ENCODE peak calls at places on chromosomes 13 and 19, in ten cellular contexts. One of them, this sample, is unnamed.

GRCh38 chr13:46171739-46172138 is 10.2 kb downstream of the LCP1 start:
- DNase-seq in neural progenitor cell: no peak
- DNase-seq in GM20000: no peak
- DNase-seq in tibial nerve: no peak
- DNase-seq in AG09309: no peak
- DNase-seq in astrocyte of the spinal cord: no peak
- DNase-seq in right atrium auricular region: no peak
- DNase-seq in uterus: no peak
- DNase-seq in BJ: no peak
- DNase-seq in AG09319: no peak
- DNase-seq in this sample: no peak

GRCh38 chr19:34218818-34219164 is 35.6 kb upstream of the GARRE1 start:
- DNase-seq in neural progenitor cell: no peak
- DNase-seq in BJ: no peak
- DNase-seq in astrocyte of the spinal cord: no peak
- DNase-seq in right atrium auricular region: no peak
- DNase-seq in AG09309: no peak
- DNase-seq in uterus: no peak
- DNase-seq in tibial nerve: no peak
- DNase-seq in GM20000: no peak
- DNase-seq in AG09319: no peak
- DNase-seq in this sample: no peak

GRCh38 chr19:31554360-31554759 is 205.1 kb upstream of the TSHZ3 start:
- DNase-seq in AG09319: no peak
- DNase-seq in GM20000: no peak
- DNase-seq in astrocyte of the spinal cord: no peak
- DNase-seq in BJ: no peak
- DNase-seq in tibial nerve: peak
- DNase-seq in AG09309: no peak
- DNase-seq in right atrium auricular region: no peak
- DNase-seq in neural progenitor cell: no peak
- DNase-seq in uterus: no peak
- DNase-seq in this sample: no peak

GRCh38 chr13:46295531-46296464 is 84.1 kb downstream of the LRRC63 start:
- DNase-seq in right atrium auricular region: peak
- DNase-seq in AG09319: peak
- DNase-seq in AG09309: peak
- DNase-seq in BJ: peak
- DNase-seq in tibial nerve: peak
- DNase-seq in neural progenitor cell: no peak
- DNase-seq in uterus: no peak
- DNase-seq in GM20000: peak
- DNase-seq in astrocyte of the spinal cord: peak
- DNase-seq in this sample: peak

GRCh38 chr13:87884874-87885273 is 213.7 kb downstream of the SLITRK5 start:
- DNase-seq in neural progenitor cell: peak
- DNase-seq in tibial nerve: no peak
- DNase-seq in GM20000: no peak
- DNase-seq in right atrium auricular region: no peak
- DNase-seq in uterus: no peak
- DNase-seq in BJ: no peak
- DNase-seq in astrocyte of the spinal cord: peak
- DNase-seq in AG09309: no peak
- DNase-seq in AG09319: no peak
- DNase-seq in this sample: no peak

GRCh38 chr19:12872941-12873890 is 8.0 kb downstream of the DNASE2 start:
- DNase-seq in AG09319: no peak
- DNase-seq in right atrium auricular region: no peak
- DNase-seq in GM20000: peak
- DNase-seq in tibial nerve: no peak
- DNase-seq in uterus: no peak
- DNase-seq in AG09309: no peak
- DNase-seq in neural progenitor cell: peak
- DNase-seq in astrocyte of the spinal cord: peak
- DNase-seq in BJ: peak
- DNase-seq in this sample: peak

GRCh38 chr13:94701313-94702180 is 10.8 kb downstream of the SOX21 start:
- DNase-seq in AG09309: no peak
- DNase-seq in BJ: no peak
- DNase-seq in GM20000: no peak
- DNase-seq in uterus: no peak
- DNase-seq in AG09319: no peak
- DNase-seq in tibial nerve: no peak
- DNase-seq in right atrium auricular region: no peak
- DNase-seq in astrocyte of the spinal cord: no peak
- DNase-seq in neural progenitor cell: no peak
- DNase-seq in this sample: peak

GRCh38 chr19:19619849-19620210 is 1.3 kb upstream of the PBX4 start:
- DNase-seq in AG09309: no peak
- DNase-seq in neural progenitor cell: no peak
- DNase-seq in right atrium auricular region: no peak
- DNase-seq in astrocyte of the spinal cord: no peak
- DNase-seq in AG09319: no peak
- DNase-seq in tibial nerve: no peak
- DNase-seq in BJ: no peak
- DNase-seq in uterus: no peak
- DNase-seq in GM20000: no peak
- DNase-seq in this sample: no peak

GRCh38 chr13:25232937-25233515 is 54.3 kb downstream of the MTMR6 start:
- DNase-seq in tibial nerve: no peak
- DNase-seq in BJ: no peak
- DNase-seq in astrocyte of the spinal cord: peak
- DNase-seq in AG09309: peak
- DNase-seq in AG09319: no peak
- DNase-seq in neural progenitor cell: peak
- DNase-seq in right atrium auricular region: no peak
- DNase-seq in uterus: no peak
- DNase-seq in GM20000: peak
- DNase-seq in this sample: peak
- TF ChIP-seq CTCF in tibial nerve: peak
- TF ChIP-seq CTCF in BJ: peak
- TF ChIP-seq CTCF in astrocyte of the spinal cord: peak
- TF ChIP-seq CTCF in AG09309: peak
- TF ChIP-seq CTCF in AG09319: peak
- TF ChIP-seq CTCF in neural progenitor cell: peak
- TF ChIP-seq CTCF in right atrium auricular region: peak
- TF ChIP-seq CTCF in uterus: no peak
- TF ChIP-seq CTCF in GM20000: peak
- TF ChIP-seq CTCF in this sample: peak

DNA sequence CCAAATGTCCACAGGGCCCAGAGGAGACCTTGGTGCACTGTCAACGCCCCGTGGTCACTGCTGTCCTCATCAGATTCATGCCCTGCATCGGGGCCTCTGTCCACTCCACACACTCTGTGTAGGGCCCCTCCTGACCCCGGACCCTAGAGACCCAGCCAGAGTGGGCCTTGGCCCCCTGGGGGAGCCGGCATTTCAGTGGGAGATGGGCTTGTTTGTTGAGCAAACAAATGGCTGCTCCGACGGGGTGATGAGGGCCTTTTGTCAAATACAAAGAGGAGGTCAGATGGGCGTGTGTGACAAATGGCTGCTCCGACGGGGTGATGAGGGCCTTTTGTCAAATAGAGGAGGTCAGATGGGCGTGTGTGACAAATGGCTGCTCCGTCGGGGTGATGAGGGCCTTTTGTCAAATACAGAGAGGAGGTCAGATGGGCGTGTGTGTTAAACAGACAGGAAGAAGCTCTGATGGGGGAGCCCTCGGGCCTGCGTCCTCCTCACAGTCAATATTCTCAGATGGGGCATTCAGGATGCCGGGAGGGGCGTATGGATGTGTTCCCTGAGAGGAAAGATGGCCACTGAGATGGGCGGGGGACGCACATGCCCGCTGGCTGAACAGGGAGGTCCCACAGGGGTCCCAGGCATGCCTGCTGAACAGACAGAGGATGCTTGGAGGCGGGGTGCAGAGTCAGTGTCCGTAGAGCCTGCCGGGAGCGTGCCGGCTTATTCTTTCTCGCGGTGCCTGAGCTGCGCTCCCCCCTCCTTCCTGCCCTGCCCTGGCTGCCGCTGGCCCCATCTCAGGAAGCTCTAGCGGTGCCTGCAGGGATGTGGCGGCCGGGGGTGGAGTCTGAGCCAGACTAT is 36.3 kb downstream of the SMIM24 start:
- DNase-seq in AG09309: no peak
- DNase-seq in astrocyte of the spinal cord: peak
- DNase-seq in AG09319: no peak
- DNase-seq in neural progenitor cell: peak
- DNase-seq in right atrium auricular region: no peak
- DNase-seq in GM20000: no peak
- DNase-seq in BJ: no peak
- DNase-seq in uterus: peak
- DNase-seq in tibial nerve: no peak
- DNase-seq in this sample: no peak
- TF ChIP-seq CTCF in AG09309: no peak
- TF ChIP-seq CTCF in astrocyte of the spinal cord: no peak
- TF ChIP-seq CTCF in AG09319: no peak
- TF ChIP-seq CTCF in neural progenitor cell: no peak
- TF ChIP-seq CTCF in right atrium auricular region: no peak
- TF ChIP-seq CTCF in GM20000: no peak
- TF ChIP-seq CTCF in BJ: no peak
- TF ChIP-seq CTCF in uterus: no peak
- TF ChIP-seq CTCF in tibial nerve: no peak
- TF ChIP-seq CTCF in this sample: no peak

GRCh38 chr19:18496980-18497256 is 25.0 kb downstream of the ELL start:
- DNase-seq in AG09309: no peak
- DNase-seq in right atrium auricular region: no peak
- DNase-seq in GM20000: no peak
- DNase-seq in neural progenitor cell: no peak
- DNase-seq in astrocyte of the spinal cord: no peak
- DNase-seq in AG09319: no peak
- DNase-seq in tibial nerve: no peak
- DNase-seq in uterus: no peak
- DNase-seq in BJ: no peak
- DNase-seq in this sample: no peak

GRCh38 chr19:18493440-18494266 is 28.2 kb downstream of the ELL start:
- DNase-seq in AG09309: no peak
- DNase-seq in BJ: no peak
- DNase-seq in neural progenitor cell: no peak
- DNase-seq in AG09319: no peak
- DNase-seq in tibial nerve: no peak
- DNase-seq in GM20000: no peak
- DNase-seq in uterus: no peak
- DNase-seq in astrocyte of the spinal cord: no peak
- DNase-seq in right atrium auricular region: no peak
- DNase-seq in this sample: no peak

GRCh38 chr19:18495204-18495911 is 26.5 kb downstream of the ELL start:
- DNase-seq in uterus: no peak
- DNase-seq in AG09319: no peak
- DNase-seq in BJ: no peak
- DNase-seq in astrocyte of the spinal cord: no peak
- DNase-seq in neural progenitor cell: peak
- DNase-seq in tibial nerve: no peak
- DNase-seq in right atrium auricular region: no peak
- DNase-seq in GM20000: no peak
- DNase-seq in AG09309: no peak
- DNase-seq in this sample: no peak

GRCh38 chr19:18494267-18494607 is 27.6 kb downstream of the ELL start:
- DNase-seq in AG09319: no peak
- DNase-seq in astrocyte of the spinal cord: no peak
- DNase-seq in BJ: no peak
- DNase-seq in tibial nerve: no peak
- DNase-seq in GM20000: no peak
- DNase-seq in AG09309: no peak
- DNase-seq in neural progenitor cell: no peak
- DNase-seq in uterus: no peak
- DNase-seq in right atrium auricular region: no peak
- DNase-seq in this sample: no peak

DNA sequence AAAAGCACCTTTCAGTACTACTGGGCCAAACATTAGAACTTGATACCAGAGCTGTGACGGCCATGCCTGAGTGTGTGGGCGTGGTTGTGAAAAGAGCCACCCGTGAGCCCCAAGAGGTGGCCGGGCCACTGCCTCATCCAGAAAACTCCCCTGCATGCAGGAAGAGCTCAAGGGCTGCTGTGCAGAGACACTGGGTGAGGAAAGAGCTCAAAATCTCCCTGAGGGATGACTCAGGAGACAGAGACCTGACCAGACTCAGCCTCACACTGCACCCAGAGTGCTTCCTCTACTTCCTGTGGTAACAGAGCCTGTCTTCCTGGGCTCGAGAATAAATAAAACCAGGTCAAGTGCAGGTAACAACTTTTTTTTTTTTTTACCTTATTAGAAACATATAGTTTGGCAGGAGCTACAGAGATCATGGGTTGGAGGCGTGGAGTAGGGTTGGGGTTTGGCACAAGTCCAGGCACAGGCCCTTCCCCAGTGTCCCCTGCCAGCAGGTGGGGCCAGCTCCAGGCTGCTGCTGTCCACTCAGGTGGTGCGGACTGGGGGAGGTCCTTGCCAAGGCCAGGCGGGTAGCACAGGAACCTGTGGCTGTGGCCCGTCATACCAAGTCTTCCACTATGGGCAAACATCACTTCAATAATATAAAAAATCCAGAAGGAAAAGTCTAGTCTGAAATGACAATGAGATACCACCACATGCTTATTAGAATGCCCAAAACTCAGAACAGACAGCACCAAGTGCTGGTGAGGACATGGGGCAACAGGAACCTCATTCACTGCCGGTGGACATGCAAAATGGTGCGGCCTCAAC is 25.5 kb downstream of the ELL start:
- DNase-seq in AG09319: no peak
- DNase-seq in neural progenitor cell: no peak
- DNase-seq in right atrium auricular region: no peak
- DNase-seq in BJ: no peak
- DNase-seq in tibial nerve: no peak
- DNase-seq in astrocyte of the spinal cord: peak
- DNase-seq in AG09309: no peak
- DNase-seq in GM20000: peak
- DNase-seq in uterus: no peak
- DNase-seq in this sample: peak
- TF ChIP-seq CTCF in AG09319: no peak
- TF ChIP-seq CTCF in neural progenitor cell: no peak
- TF ChIP-seq CTCF in right atrium auricular region: no peak
- TF ChIP-seq CTCF in BJ: no peak
- TF ChIP-seq CTCF in tibial nerve: no peak
- TF ChIP-seq CTCF in astrocyte of the spinal cord: peak
- TF ChIP-seq CTCF in AG09309: no peak
- TF ChIP-seq CTCF in GM20000: no peak
- TF ChIP-seq CTCF in uterus: no peak
- TF ChIP-seq CTCF in this sample: peak

GRCh38 chr13:24615114-24615513 is 65.1 kb upstream of the ATP12A start:
- DNase-seq in tibial nerve: no peak
- DNase-seq in neural progenitor cell: no peak
- DNase-seq in AG09309: no peak
- DNase-seq in BJ: no peak
- DNase-seq in astrocyte of the spinal cord: no peak
- DNase-seq in right atrium auricular region: no peak
- DNase-seq in AG09319: no peak
- DNase-seq in uterus: no peak
- DNase-seq in GM20000: no peak
- DNase-seq in this sample: no peak

GRCh38 chr13:24614306-24615080 is 65.7 kb upstream of the ATP12A start:
- DNase-seq in uterus: no peak
- DNase-seq in AG09319: no peak
- DNase-seq in neural progenitor cell: no peak
- DNase-seq in AG09309: no peak
- DNase-seq in astrocyte of the spinal cord: no peak
- DNase-seq in tibial nerve: no peak
- DNase-seq in GM20000: no peak
- DNase-seq in BJ: no peak
- DNase-seq in right atrium auricular region: peak
- DNase-seq in this sample: no peak

GRCh38 chr13:24612726-24613125 is 67.5 kb upstream of the ATP12A start:
- DNase-seq in uterus: no peak
- DNase-seq in right atrium auricular region: no peak
- DNase-seq in astrocyte of the spinal cord: no peak
- DNase-seq in BJ: no peak
- DNase-seq in AG09309: no peak
- DNase-seq in tibial nerve: no peak
- DNase-seq in AG09319: no peak
- DNase-seq in GM20000: no peak
- DNase-seq in neural progenitor cell: no peak
- DNase-seq in this sample: no peak

GRCh38 chr13:24613128-24613527 is 67.1 kb upstream of the ATP12A start:
- DNase-seq in tibial nerve: no peak
- DNase-seq in AG09309: no peak
- DNase-seq in neural progenitor cell: no peak
- DNase-seq in astrocyte of the spinal cord: no peak
- DNase-seq in right atrium auricular region: no peak
- DNase-seq in AG09319: no peak
- DNase-seq in GM20000: no peak
- DNase-seq in BJ: no peak
- DNase-seq in uterus: no peak
- DNase-seq in this sample: no peak

DNA sequence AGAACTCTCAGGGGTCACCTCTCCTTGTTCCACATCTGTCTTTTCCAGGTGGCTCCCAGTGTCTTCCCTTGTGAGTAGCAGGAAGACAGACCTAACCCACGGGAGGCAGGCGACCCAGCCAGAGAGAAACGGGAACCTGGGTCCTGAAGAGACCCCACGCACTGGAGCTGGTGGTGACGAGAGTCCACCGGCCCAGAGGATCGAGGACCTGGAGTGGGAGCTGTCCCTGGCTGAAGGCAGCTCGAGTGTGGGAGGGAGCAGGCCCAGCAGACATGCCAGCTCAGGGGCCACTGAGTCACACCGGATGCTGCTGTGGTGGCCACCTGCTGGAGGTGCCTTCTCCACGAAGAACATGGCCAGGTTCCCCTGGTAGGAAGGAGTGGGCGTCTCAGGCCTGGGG is 66.5 kb upstream of the ATP12A start:
- DNase-seq in GM20000: no peak
- DNase-seq in neural progenitor cell: no peak
- DNase-seq in right atrium auricular region: peak
- DNase-seq in astrocyte of the spinal cord: no peak
- DNase-seq in tibial nerve: no peak
- DNase-seq in uterus: no peak
- DNase-seq in BJ: no peak
- DNase-seq in AG09309: no peak
- DNase-seq in AG09319: no peak
- DNase-seq in this sample: no peak
- TF ChIP-seq CTCF in GM20000: no peak
- TF ChIP-seq CTCF in neural progenitor cell: no peak
- TF ChIP-seq CTCF in right atrium auricular region: no peak
- TF ChIP-seq CTCF in astrocyte of the spinal cord: no peak
- TF ChIP-seq CTCF in tibial nerve: no peak
- TF ChIP-seq CTCF in uterus: no peak
- TF ChIP-seq CTCF in BJ: no peak
- TF ChIP-seq CTCF in AG09309: no peak
- TF ChIP-seq CTCF in AG09319: no peak
- TF ChIP-seq CTCF in this sample: no peak